ENCODE peak calls at places on chromosomes 16 and 17, in five cellular contexts. J is cardiac fibroblast; K is ACHN; V is myocyte; Y is activated CD4-positive, alpha-beta T cell treated with anti-CD3 and anti-CD28 coated beads for 36 hours. F is an unnamed sample.

GRCh38 chr17:76383645-76384221 is 676 bp upstream of the SPHK1 start:
- DNase-seq in J (peak), K (peak), V (peak), Y (peak), F (peak)

GRCh38 chr17:29570521-29570920 is 2.0 kb downstream of the TP53I13 start:
- DNase-seq in J (no peak), K (no peak), V (no peak), Y (no peak), F (no peak)

GRCh38 chr16:67729636-67730248 is 10.6 kb upstream of the GFOD2 start:
- DNase-seq in J (no peak), K (no peak), V (no peak), Y (no peak), F (no peak)

GRCh38 chr17:78412403-78412802 is 34.0 kb downstream of the PGS1 start:
- DNase-seq in J (peak), K (peak), V (peak), Y (peak), F (no peak)

GRCh38 chr17:5115673-5116651 is at the start of gene USP6:
- DNase-seq in J (no peak), K (no peak), V (no peak), Y (peak), F (no peak)

GRCh38 chr17:37562016-37562745 is 47.0 kb downstream of the SYNRG start:
- DNase-seq in J (no peak), K (no peak), V (no peak), Y (no peak), F (no peak)

GRCh38 chr16:78990309-78990701 is 610.2 kb downstream of the MAF start:
- DNase-seq in J (no peak), K (no peak), V (no peak), Y (no peak), F (no peak)

GRCh38 chr16:20243731-20244281 is 83.5 kb downstream of the GP2 start:
- DNase-seq in J (no peak), K (no peak), V (no peak), Y (no peak), F (no peak)

GRCh38 chr16:53007095-53007494 is 45.6 kb downstream of the CHD9NB start:
- DNase-seq in J (no peak), K (no peak), V (no peak), Y (no peak), F (no peak)

GRCh38 chr16:84024854-84025253 is 17.7 kb downstream of the SLC38A8 start:
- DNase-seq in J (peak), K (no peak), V (no peak), Y (no peak), F (peak)

GRCh38 chr17:50279181-50279526 is 4.9 kb downstream of the TMEM92 start:
- DNase-seq in J (no peak), K (peak), V (peak), Y (no peak), F (no peak)

GRCh38 chr17:40447148-40447644 is 3.9 kb downstream of the IGFBP4 start:
- DNase-seq in J (peak), K (no peak), V (no peak), Y (no peak), F (no peak)

GRCh38 chr16:51540259-51540658 is 389.2 kb upstream of the SALL1 start:
- DNase-seq in J (no peak), K (no peak), V (no peak), Y (no peak), F (peak)

GRCh38 chr17:2712300-2713043 is 908 bp upstream of the CLUH start:
- DNase-seq in J (no peak), K (peak), V (no peak), Y (no peak), F (no peak)

GRCh38 chr17:41737680-41738023 is 3.2 kb upstream of the HAP1 start:
- DNase-seq in J (no peak), K (no peak), V (no peak), Y (no peak), F (no peak)

GRCh38 chr16:383326-384020 is 1.7 kb upstream of the PGAP6 start:
- DNase-seq in J (no peak), K (no peak), V (no peak), Y (peak), F (no peak)

GRCh38 chr17:71760062-71760720 is 360.6 kb upstream of the SOX9 start:
- DNase-seq in J (no peak), K (peak), V (no peak), Y (no peak), F (peak)

GRCh38 chr17:79028496-79029326 is 4.7 kb downstream of the C1QTNF1 start:
- DNase-seq in J (peak), K (peak), V (no peak), Y (no peak), F (no peak)

GRCh38 chr17:74502866-74503265 is 28.4 kb downstream of the CD300LB start:
- DNase-seq in J (no peak), K (no peak), V (no peak), Y (no peak), F (no peak)

F was measured in fibroblast of lung.